ENCODE peak calls at places on chromosomes 11 and 22, in eight cellular contexts. B is vagina, X is Panc1, K is fibroblast of the aortic adventitia, U is left ventricle myocardium inferior, D is heart left ventricle, Q is transverse colon, W is body of pancreas. M is an unnamed sample.
A peak's percentile ranks its signal among the peaks of the same experiment; 100 is the strongest.

GRCh38 chr11:11821899-11822298 is 19.9 kb upstream of the USP47 start:
- DNase-seq in B (no peak), X (no peak), K (no peak), U (no peak), D (no peak), Q (no peak), W (no peak), M (no peak)

GRCh38 chr22:45738206-45738605 is 66.6 kb downstream of the ATXN10 start:
- DNase-seq in B (no peak), X (no peak), K (no peak), U (no peak), D (no peak), Q (no peak), W (no peak), M (no peak)

GRCh38 chr11:46238967-46239800 is 38.3 kb upstream of the CREB3L1 start:
- DNase-seq in B (peak; percentile 91), X (no peak), K (peak; percentile 84), U (peak; percentile 87), D (peak; percentile 89), Q (peak; percentile 86), W (peak; percentile 82), M (peak; percentile 34)

GRCh38 chr22:43345356-43345755 is 2.2 kb upstream of the SCUBE1 start:
- DNase-seq in B (no peak), X (no peak), K (no peak), U (no peak), D (no peak), Q (no peak), W (no peak), M (no peak)

GRCh38 chr11:70193411-70194292 is 9.4 kb upstream of the FADD start:
- DNase-seq in B (no peak), X (no peak), K (no peak), U (no peak), D (peak; percentile 15), Q (no peak), W (no peak), M (no peak)

GRCh38 chr11:60334005-60334620 is 7.1 kb downstream of the MS4A6E start:
- DNase-seq in B (no peak), X (peak; percentile 46), K (peak; percentile 21), U (no peak), D (peak; percentile 42), Q (peak; percentile 67), W (peak; percentile 69), M (no peak)

GRCh38 chr22:49788492-49788891 is 39.2 kb downstream of the BRD1 start:
- DNase-seq in B (no peak), X (no peak), K (peak; percentile 39), U (peak; percentile 79), D (peak; percentile 87), Q (peak; percentile 56), W (no peak), M (no peak)

GRCh38 chr22:39627865-39628562 is 57.5 kb downstream of the CACNA1I start:
- DNase-seq in B (no peak), X (no peak), K (no peak), U (no peak), D (no peak), Q (no peak), W (no peak), M (no peak)

GRCh38 chr11:12167098-12167999 is 57.0 kb downstream of the MICAL2 start:
- DNase-seq in B (no peak), X (peak; percentile 93), K (peak; percentile 87), U (no peak), D (peak; percentile 47), Q (peak; percentile 74), W (no peak), M (no peak)

GRCh38 chr11:113473983-113474361 is 1.2 kb downstream of the DRD2 start:
- DNase-seq in B (peak; percentile 76), X (no peak), K (peak; percentile 1), U (no peak), D (no peak), Q (no peak), W (no peak), M (no peak)

GRCh38 chr11:113477321-113477720 is 2.1 kb upstream of the DRD2 start:
- DNase-seq in B (peak; percentile 32), X (no peak), K (no peak), U (no peak), D (no peak), Q (no peak), W (no peak), M (no peak)

GRCh38 chr11:113476553-113476952 is 1.4 kb upstream of the DRD2 start:
- DNase-seq in B (peak; percentile 54), X (no peak), K (no peak), U (no peak), D (no peak), Q (no peak), W (no peak), M (no peak)

GRCh38 chr11:113474362-113475159 is 637 bp downstream of the DRD2 start:
- DNase-seq in B (peak; percentile 54), X (no peak), K (peak; percentile 77), U (peak; percentile 69), D (peak; percentile 78), Q (peak; percentile 75), W (peak; percentile 76), M (no peak)

GRCh38 chr11:113475160-113475761 is at the start of gene DRD2:
- DNase-seq in B (no peak), X (no peak), K (no peak), U (no peak), D (no peak), Q (no peak), W (no peak), M (no peak)
- H3K4me3 ChIP-seq in B (peak within 1 kb of the TSS; percentile 12), X (peak within 1 kb of the TSS; percentile 34), K (no peak within 1 kb of the TSS), U (peak within 1 kb of the TSS; percentile 14), D (peak within 1 kb of the TSS; percentile 16), Q (no peak within 1 kb of the TSS), W (no peak within 1 kb of the TSS), M (no peak within 1 kb of the TSS)

DNA sequence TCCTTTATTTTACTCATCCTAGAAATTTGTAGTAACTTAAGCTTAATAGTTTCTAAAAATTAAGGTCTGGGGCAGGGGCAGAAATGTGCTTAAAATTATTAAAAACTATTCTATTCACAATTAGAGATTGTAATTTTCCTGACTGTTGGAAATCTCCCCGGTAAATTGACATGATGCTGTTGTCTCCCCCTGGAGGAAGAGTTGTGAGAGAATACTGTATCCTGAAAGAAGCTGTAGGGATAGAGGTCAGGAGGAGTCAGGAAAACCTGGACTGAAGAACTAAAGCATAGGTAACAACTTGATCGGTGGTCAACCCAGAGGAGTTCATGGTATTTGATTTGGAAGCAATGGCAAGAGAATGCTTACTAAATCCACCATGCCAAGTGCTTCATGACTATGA is 16.2 kb upstream of the ESAM start:
- DNase-seq in B (no peak), X (no peak), K (no peak), U (no peak), D (no peak), Q (no peak), W (no peak), M (no peak)
- TF ChIP-seq CTCF in B (no peak), X (peak; percentile 50), K (peak; percentile 4), U (peak; percentile 20), D (peak; percentile 12), Q (peak; percentile 17), W (no peak), M (no peak)

GRCh38 chr11:67292671-67293070 is 3.6 kb downstream of the ANKRD13D start:
- DNase-seq in B (no peak), X (no peak), K (peak; percentile 31), U (no peak), D (no peak), Q (no peak), W (no peak), M (no peak)

GRCh38 chr11:67291481-67292381 is 2.6 kb downstream of the ANKRD13D start:
- DNase-seq in B (no peak), X (no peak), K (no peak), U (peak; percentile 15), D (peak; percentile 32), Q (no peak), W (no peak), M (no peak)

GRCh38 chr11:67289226-67289650 is at the start of gene ANKRD13D:
- DNase-seq in B (no peak), X (no peak), K (no peak), U (no peak), D (no peak), Q (no peak), W (no peak), M (no peak)

GRCh38 chr11:67289651-67290479 is 762 bp downstream of the ANKRD13D start:
- DNase-seq in B (no peak), X (no peak), K (no peak), U (peak; percentile 35), D (peak; percentile 55), Q (no peak), W (no peak), M (no peak)

DNA sequence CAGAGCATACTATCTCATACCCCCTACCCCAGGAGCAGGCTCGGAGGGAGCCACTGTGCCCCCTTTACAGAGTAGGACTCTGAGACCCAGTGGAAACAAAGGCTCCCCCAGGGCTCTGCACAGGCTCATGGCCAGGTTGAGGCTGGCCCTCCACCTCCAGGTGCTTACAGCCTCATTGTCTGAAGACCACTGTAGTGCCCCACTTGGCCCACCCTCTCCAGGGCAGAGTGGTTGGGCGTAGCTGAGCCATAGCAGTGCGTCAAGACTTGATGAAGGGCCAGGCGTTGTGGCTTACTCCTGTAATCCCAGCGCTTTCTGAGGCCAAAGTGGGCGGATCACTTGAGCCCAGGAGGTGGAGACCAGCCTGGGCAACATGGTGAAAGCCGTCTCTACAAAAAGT is 1.7 kb downstream of the ANKRD13D start:
- DNase-seq in B (no peak), X (no peak), K (peak; percentile 90), U (peak; percentile 36), D (peak; percentile 67), Q (no peak), W (no peak), M (no peak)
- H3K4me3 ChIP-seq in B (no peak overlapping the region), X (no peak overlapping the region), K (peak overlapping the region; percentile 84), U (peak overlapping the region; percentile 90), D (no peak overlapping the region), Q (no peak overlapping the region), W (no peak overlapping the region), M (no peak overlapping the region)

GRCh38 chr11:68674461-68674860 is 9.9 kb upstream of the GAL start:
- DNase-seq in B (no peak), X (no peak), K (no peak), U (no peak), D (no peak), Q (no peak), W (no peak), M (no peak)

GRCh38 chr11:68678031-68678441 is 6.3 kb upstream of the GAL start:
- DNase-seq in B (no peak), X (no peak), K (no peak), U (no peak), D (no peak), Q (peak; percentile 0), W (no peak), M (no peak)

GRCh38 chr11:68673991-68674390 is 10.4 kb upstream of the GAL start:
- DNase-seq in B (no peak), X (no peak), K (no peak), U (no peak), D (no peak), Q (no peak), W (no peak), M (no peak)

GRCh38 chr11:68680541-68681231 is 3.7 kb upstream of the GAL start:
- DNase-seq in B (no peak), X (no peak), K (no peak), U (no peak), D (no peak), Q (no peak), W (no peak), M (no peak)

DNA sequence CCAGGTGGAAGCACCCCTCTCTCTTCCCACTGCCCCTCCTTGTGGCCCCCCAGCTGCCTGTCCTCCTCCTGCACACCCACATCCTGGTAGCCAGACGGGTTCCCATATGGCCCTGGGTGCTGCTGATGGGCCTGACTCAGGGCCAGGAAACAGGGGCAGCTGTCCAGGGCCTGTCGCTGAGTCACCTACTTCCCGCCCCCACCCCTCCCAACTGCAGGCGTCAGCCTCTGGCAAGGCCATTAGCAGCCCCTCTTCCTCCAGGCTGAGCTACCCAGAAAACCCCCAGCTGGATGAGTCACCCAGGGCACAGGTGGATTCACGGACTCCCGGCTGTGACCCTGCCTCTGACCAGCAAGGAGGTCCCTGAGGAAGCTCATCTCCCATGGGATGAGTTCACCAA is 6.9 kb upstream of the GAL start:
- DNase-seq in B (no peak), X (peak; percentile 30), K (peak; percentile 55), U (peak; percentile 25), D (peak; percentile 48), Q (no peak), W (no peak), M (no peak)
- TF ChIP-seq CTCF in B (no peak), X (no peak), K (no peak), U (no peak), D (no peak), Q (no peak), W (no peak), M (no peak)

M was measured in GM12864.